ENCODE peak calls at places on chromosomes 5 and 9, in seven cellular contexts. One of them, this sample, is unnamed. For H3K27me3 and H3K9me3, the result is how much of the 10 kb centered on the place peaks cover.

GRCh38 chr5:124527220-124527991 is 219.0 kb downstream of the ZNF608 start:
- DNase-seq in ovary: peak
- DNase-seq in endodermal cell: no peak
- DNase-seq in lung: no peak
- DNase-seq in CD4-positive, CD25-positive, alpha-beta regulatory T cell: no peak
- DNase-seq in CD4-positive, alpha-beta T cell: no peak
- DNase-seq in CD8-positive, alpha-beta T cell: no peak
- DNase-seq in this sample: peak

GRCh38 chr5:90894866-90895420 is 336.3 kb downstream of the ADGRV1 start:
- DNase-seq in CD4-positive, alpha-beta T cell: no peak
- DNase-seq in CD8-positive, alpha-beta T cell: no peak
- DNase-seq in ovary: no peak
- DNase-seq in endodermal cell: peak
- DNase-seq in lung: no peak
- DNase-seq in CD4-positive, CD25-positive, alpha-beta regulatory T cell: no peak
- DNase-seq in this sample: no peak

GRCh38 chr9:17402309-17402708 is 176.6 kb upstream of the SH3GL2 start:
- DNase-seq in ovary: no peak
- DNase-seq in lung: no peak
- DNase-seq in CD4-positive, CD25-positive, alpha-beta regulatory T cell: no peak
- DNase-seq in CD8-positive, alpha-beta T cell: no peak
- DNase-seq in CD4-positive, alpha-beta T cell: no peak
- DNase-seq in endodermal cell: no peak
- DNase-seq in this sample: no peak

GRCh38 chr5:78633710-78634109 is 14.9 kb downstream of the LHFPL2 start:
- DNase-seq in endodermal cell: no peak
- DNase-seq in ovary: no peak
- DNase-seq in CD4-positive, alpha-beta T cell: no peak
- DNase-seq in CD8-positive, alpha-beta T cell: no peak
- DNase-seq in CD4-positive, CD25-positive, alpha-beta regulatory T cell: no peak
- DNase-seq in lung: no peak
- DNase-seq in this sample: no peak

GRCh38 chr5:158026248-158027031 is 167.5 kb upstream of the CLINT1 start:
- DNase-seq in CD4-positive, CD25-positive, alpha-beta regulatory T cell: no peak
- DNase-seq in CD4-positive, alpha-beta T cell: no peak
- DNase-seq in ovary: peak
- DNase-seq in endodermal cell: no peak
- DNase-seq in CD8-positive, alpha-beta T cell: no peak
- DNase-seq in lung: no peak
- DNase-seq in this sample: no peak

GRCh38 chr9:87505869-87506678 is 8.4 kb downstream of the DAPK1 start:
- DNase-seq in CD4-positive, CD25-positive, alpha-beta regulatory T cell: no peak
- DNase-seq in CD4-positive, alpha-beta T cell: no peak
- DNase-seq in lung: no peak
- DNase-seq in ovary: no peak
- DNase-seq in CD8-positive, alpha-beta T cell: no peak
- DNase-seq in endodermal cell: no peak
- DNase-seq in this sample: no peak

GRCh38 chr5:38670066-38670465 is 113.6 kb upstream of the LIFR start:
- DNase-seq in CD4-positive, CD25-positive, alpha-beta regulatory T cell: no peak
- DNase-seq in CD4-positive, alpha-beta T cell: no peak
- DNase-seq in CD8-positive, alpha-beta T cell: no peak
- DNase-seq in ovary: no peak
- DNase-seq in lung: no peak
- DNase-seq in endodermal cell: no peak
- DNase-seq in this sample: no peak

GRCh38 chr5:77924081-77924480 is 147.9 kb upstream of the TBCA start:
- DNase-seq in CD4-positive, alpha-beta T cell: no peak
- DNase-seq in CD8-positive, alpha-beta T cell: no peak
- DNase-seq in endodermal cell: no peak
- DNase-seq in CD4-positive, CD25-positive, alpha-beta regulatory T cell: no peak
- DNase-seq in ovary: no peak
- DNase-seq in lung: no peak
- DNase-seq in this sample: no peak

GRCh38 chr5:29822499-29822898 is 1371.0 kb upstream of the CDH6 start:
- DNase-seq in endodermal cell: no peak
- DNase-seq in CD4-positive, CD25-positive, alpha-beta regulatory T cell: no peak
- DNase-seq in lung: no peak
- DNase-seq in CD8-positive, alpha-beta T cell: no peak
- DNase-seq in ovary: no peak
- DNase-seq in CD4-positive, alpha-beta T cell: no peak
- DNase-seq in this sample: no peak

GRCh38 chr5:138344887-138345622 is 7.0 kb downstream of the FAM53C start:
- DNase-seq in endodermal cell: no peak
- DNase-seq in CD4-positive, CD25-positive, alpha-beta regulatory T cell: no peak
- DNase-seq in lung: no peak
- DNase-seq in CD4-positive, alpha-beta T cell: no peak
- DNase-seq in CD8-positive, alpha-beta T cell: no peak
- DNase-seq in ovary: no peak
- DNase-seq in this sample: no peak

GRCh38 chr9:94639996-94640376 is 668 bp upstream of the FBP1 start:
- DNase-seq in CD4-positive, alpha-beta T cell: no peak
- DNase-seq in CD4-positive, CD25-positive, alpha-beta regulatory T cell: no peak
- DNase-seq in endodermal cell: peak
- DNase-seq in lung: no peak
- DNase-seq in ovary: no peak
- DNase-seq in CD8-positive, alpha-beta T cell: no peak
- DNase-seq in this sample: peak

GRCh38 chr5:143227301-143227700 is 176.2 kb downstream of the NR3C1 start:
- DNase-seq in CD8-positive, alpha-beta T cell: no peak
- DNase-seq in CD4-positive, alpha-beta T cell: no peak
- DNase-seq in ovary: no peak
- DNase-seq in endodermal cell: no peak
- DNase-seq in lung: no peak
- DNase-seq in CD4-positive, CD25-positive, alpha-beta regulatory T cell: no peak
- DNase-seq in this sample: no peak

GRCh38 chr5:170434953-170435605 is 45.9 kb upstream of the KCNMB1 start:
- DNase-seq in lung: peak
- DNase-seq in CD4-positive, CD25-positive, alpha-beta regulatory T cell: peak
- DNase-seq in CD8-positive, alpha-beta T cell: peak
- DNase-seq in endodermal cell: peak
- DNase-seq in ovary: peak
- DNase-seq in CD4-positive, alpha-beta T cell: peak
- DNase-seq in this sample: peak

GRCh38 chr9:129010267-129010975 is 17.7 kb downstream of the SH3GLB2 start:
- DNase-seq in endodermal cell: no peak
- DNase-seq in CD4-positive, alpha-beta T cell: no peak
- DNase-seq in lung: no peak
- DNase-seq in CD4-positive, CD25-positive, alpha-beta regulatory T cell: no peak
- DNase-seq in ovary: no peak
- DNase-seq in CD8-positive, alpha-beta T cell: no peak
- DNase-seq in this sample: no peak

GRCh38 chr5:57989378-57989777 is 470.5 kb downstream of the PLK2 start:
- DNase-seq in lung: no peak
- DNase-seq in endodermal cell: no peak
- DNase-seq in ovary: no peak
- DNase-seq in CD8-positive, alpha-beta T cell: no peak
- DNase-seq in CD4-positive, alpha-beta T cell: no peak
- DNase-seq in CD4-positive, CD25-positive, alpha-beta regulatory T cell: no peak
- DNase-seq in this sample: no peak

GRCh38 chr9:136297016-136297691 is 6.7 kb downstream of the CCDC187 start:
- DNase-seq in endodermal cell: no peak
- DNase-seq in CD4-positive, alpha-beta T cell: no peak
- DNase-seq in CD4-positive, CD25-positive, alpha-beta regulatory T cell: no peak
- DNase-seq in lung: peak
- DNase-seq in ovary: no peak
- DNase-seq in CD8-positive, alpha-beta T cell: no peak
- DNase-seq in this sample: peak

DNA sequence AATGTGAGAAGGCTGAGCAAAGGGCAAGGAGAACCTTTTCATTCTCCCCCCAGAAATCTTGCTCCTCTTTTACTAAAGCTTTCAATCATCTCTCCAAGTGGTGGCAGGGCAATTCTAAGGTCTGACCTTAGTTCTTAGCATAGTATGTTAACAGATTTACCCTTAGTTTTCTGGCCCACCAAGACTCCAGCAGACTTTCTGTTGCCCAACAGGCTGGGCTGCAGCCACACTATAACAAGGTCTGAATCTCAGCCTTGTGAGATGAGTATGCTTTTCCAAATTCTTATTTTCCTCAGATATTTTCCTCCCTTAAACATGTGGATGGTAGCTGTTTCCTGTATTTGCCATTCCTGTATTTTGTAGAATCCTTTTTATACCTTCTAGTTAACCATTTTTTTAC is 69.5 kb downstream of the NIPBL start:
- DNase-seq in ovary: no peak
- DNase-seq in CD4-positive, alpha-beta T cell: no peak
- DNase-seq in endodermal cell: no peak
- DNase-seq in lung: no peak
- DNase-seq in CD4-positive, CD25-positive, alpha-beta regulatory T cell: no peak
- DNase-seq in CD8-positive, alpha-beta T cell: no peak
- DNase-seq in this sample: no peak
- H3K27ac ChIP-seq in ovary: no peak
- H3K27ac ChIP-seq in CD4-positive, alpha-beta T cell: no peak
- H3K27ac ChIP-seq in endodermal cell: no peak
- H3K27ac ChIP-seq in lung: no peak
- H3K27ac ChIP-seq in CD4-positive, CD25-positive, alpha-beta regulatory T cell: no peak
- H3K27ac ChIP-seq in CD8-positive, alpha-beta T cell: no peak
- H3K27ac ChIP-seq in this sample: no peak

DNA sequence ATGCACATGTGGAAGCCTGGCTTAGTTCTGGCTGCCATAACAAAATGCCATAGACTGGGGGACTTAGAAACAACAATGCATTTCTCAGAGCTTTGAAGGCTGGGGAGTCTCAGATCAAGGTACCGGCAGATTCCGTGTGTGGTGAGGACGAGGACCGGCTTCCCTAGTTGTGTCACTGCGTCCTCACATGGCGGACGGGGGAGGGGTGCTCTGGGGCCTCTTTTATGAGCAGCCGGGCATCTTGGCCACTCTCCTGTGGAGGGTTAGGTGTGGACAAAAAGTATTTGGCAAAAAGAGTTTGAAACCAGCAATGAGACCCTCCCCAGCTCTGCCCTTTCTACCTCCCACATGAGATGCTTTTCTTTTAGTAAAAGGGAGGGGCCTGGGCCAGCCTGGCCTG is 118.5 kb upstream of the LPCAT1 start:
- DNase-seq in lung: no peak
- DNase-seq in ovary: no peak
- DNase-seq in endodermal cell: peak
- DNase-seq in CD4-positive, CD25-positive, alpha-beta regulatory T cell: no peak
- DNase-seq in CD8-positive, alpha-beta T cell: no peak
- DNase-seq in CD4-positive, alpha-beta T cell: no peak
- DNase-seq in this sample: no peak
- H3K27me3 ChIP-seq in lung: under half
- H3K27me3 ChIP-seq in ovary: under half
- H3K27me3 ChIP-seq in endodermal cell: under half
- H3K27me3 ChIP-seq in CD4-positive, CD25-positive, alpha-beta regulatory T cell: under half
- H3K27me3 ChIP-seq in CD8-positive, alpha-beta T cell: under half
- H3K27me3 ChIP-seq in CD4-positive, alpha-beta T cell: under half
- H3K27me3 ChIP-seq in this sample: under half

GRCh38 chr5:113770648-113771047 is 257.2 kb downstream of the YTHDC2 start:
- DNase-seq in endodermal cell: no peak
- DNase-seq in CD4-positive, alpha-beta T cell: no peak
- DNase-seq in lung: no peak
- DNase-seq in CD8-positive, alpha-beta T cell: no peak
- DNase-seq in ovary: no peak
- DNase-seq in CD4-positive, CD25-positive, alpha-beta regulatory T cell: no peak
- DNase-seq in this sample: no peak
- H3K9me3 ChIP-seq in endodermal cell: under half
- H3K9me3 ChIP-seq in CD4-positive, alpha-beta T cell: under half
- H3K9me3 ChIP-seq in lung: under half
- H3K9me3 ChIP-seq in CD8-positive, alpha-beta T cell: under half
- H3K9me3 ChIP-seq in ovary: under half
- H3K9me3 ChIP-seq in CD4-positive, CD25-positive, alpha-beta regulatory T cell: under half
- H3K9me3 ChIP-seq in this sample: under half

GRCh38 chr9:113633782-113634596 is 170.5 kb downstream of the RGS3 start:
- DNase-seq in endodermal cell: peak
- DNase-seq in CD4-positive, CD25-positive, alpha-beta regulatory T cell: no peak
- DNase-seq in ovary: peak
- DNase-seq in CD4-positive, alpha-beta T cell: no peak
- DNase-seq in CD8-positive, alpha-beta T cell: no peak
- DNase-seq in lung: no peak
- DNase-seq in this sample: no peak
- H3K27ac ChIP-seq in endodermal cell: peak
- H3K27ac ChIP-seq in CD4-positive, CD25-positive, alpha-beta regulatory T cell: no peak
- H3K27ac ChIP-seq in ovary: no peak
- H3K27ac ChIP-seq in CD4-positive, alpha-beta T cell: no peak
- H3K27ac ChIP-seq in CD8-positive, alpha-beta T cell: no peak
- H3K27ac ChIP-seq in lung: peak
- H3K27ac ChIP-seq in this sample: no peak

GRCh38 chr5:174751154-174751990 is 27.0 kb downstream of the MSX2 start:
- DNase-seq in lung: no peak
- DNase-seq in CD4-positive, alpha-beta T cell: no peak
- DNase-seq in CD4-positive, CD25-positive, alpha-beta regulatory T cell: no peak
- DNase-seq in endodermal cell: peak
- DNase-seq in CD8-positive, alpha-beta T cell: no peak
- DNase-seq in ovary: no peak
- DNase-seq in this sample: no peak
- H3K27me3 ChIP-seq in lung: under half
- H3K27me3 ChIP-seq in CD4-positive, alpha-beta T cell: half or more
- H3K27me3 ChIP-seq in CD4-positive, CD25-positive, alpha-beta regulatory T cell: under half
- H3K27me3 ChIP-seq in endodermal cell: half or more
- H3K27me3 ChIP-seq in CD8-positive, alpha-beta T cell: under half
- H3K27me3 ChIP-seq in ovary: under half
- H3K27me3 ChIP-seq in this sample: under half

This sample was measured in small intestine.